ENCODE peak calls at places on chromosomes 2 and 18, in five cellular contexts. T is activated B cell treated with CpG ODN at 0.5 μM for 24 hours, D is NB4, F is GM13977, R is GM13976. X is an unnamed sample.
A peak's percentile ranks its signal among the peaks of the same experiment; 100 is the strongest.

GRCh38 chr18:30481871-30482270 is 560.7 kb downstream of the DSC3 start:
- DNase-seq in T (no peak), D (no peak), F (no peak), R (no peak), X (no peak)

GRCh38 chr2:178479758-178480226 is 465 bp upstream of the PLEKHA3 start:
- DNase-seq in T (no peak), D (no peak), F (no peak), R (no peak), X (no peak)

GRCh38 chr18:75071484-75071785 is 137.5 kb downstream of the PTGR3 start:
- DNase-seq in T (no peak), D (no peak), F (no peak), R (no peak), X (no peak)

GRCh38 chr18:41940506-41941215 is 14.4 kb upstream of the PIK3C3 start:
- DNase-seq in T (no peak), D (no peak), F (no peak), R (no peak), X (no peak)

GRCh38 chr2:36807223-36807886 is 110.8 kb downstream of the VIT start:
- DNase-seq in T (no peak), D (no peak), F (no peak), R (no peak), X (no peak)

GRCh38 chr18:364221-364620 is 96.4 kb upstream of the THOC1 start:
- DNase-seq in T (no peak), D (no peak), F (no peak), R (no peak), X (no peak)

GRCh38 chr2:66839551-66840320 is 404.8 kb downstream of the MEIS1 start:
- DNase-seq in T (no peak), D (no peak), F (no peak), R (no peak), X (no peak)

GRCh38 chr2:88059979-88060906 is 4.7 kb upstream of the KRCC1 start:
- DNase-seq in T (no peak), D (peak; percentile 63), F (peak; percentile 76), R (peak; percentile 69), X (peak; percentile 37)

GRCh38 chr2:16614314-16614860 is 51.2 kb downstream of the CYRIA start:
- DNase-seq in T (no peak), D (no peak), F (no peak), R (no peak), X (no peak)

GRCh38 chr2:133200684-133201421 is 367.4 kb downstream of the NCKAP5 start:
- DNase-seq in T (no peak), D (no peak), F (no peak), R (no peak), X (no peak)

GRCh38 chr2:200416878-200417277 is 93.0 kb downstream of the KCTD18 start:
- DNase-seq in T (no peak), D (no peak), F (no peak), R (no peak), X (no peak)

GRCh38 chr2:200415455-200415854 is 94.4 kb downstream of the KCTD18 start:
- DNase-seq in T (no peak), D (no peak), F (no peak), R (no peak), X (no peak)

GRCh38 chr2:200408428-200409311 is 101.2 kb downstream of the KCTD18 start:
- DNase-seq in T (no peak), D (peak; percentile 52), F (no peak), R (no peak), X (no peak)

GRCh38 chr2:200414367-200414766 is 95.5 kb downstream of the KCTD18 start:
- DNase-seq in T (no peak), D (no peak), F (no peak), R (no peak), X (no peak)

DNA sequence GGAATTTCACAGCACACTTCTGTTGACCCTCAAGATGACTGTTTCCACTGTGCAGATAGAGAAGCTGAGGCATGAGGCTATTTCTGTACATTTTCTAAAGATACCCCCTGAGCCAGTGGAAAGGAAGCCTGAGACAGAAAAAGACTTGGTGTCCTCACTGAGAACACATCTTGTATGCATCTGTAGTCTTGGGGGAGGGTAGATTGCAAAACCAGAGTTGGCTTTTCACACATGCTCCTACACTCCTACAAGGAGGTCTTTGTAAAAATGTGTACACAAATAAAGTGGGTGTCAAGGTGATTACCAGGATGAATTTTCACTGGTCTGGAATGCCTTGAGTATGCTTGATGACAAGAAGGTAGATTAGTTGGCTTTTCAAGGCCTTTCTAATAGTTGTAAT is 98.0 kb downstream of the KCTD18 start:
- DNase-seq in T (no peak), D (peak; percentile 22), F (no peak), R (no peak), X (no peak)
- TF ChIP-seq CTCF in T (no peak), D (no peak), F (no peak), R (no peak), X (no peak)

GRCh38 chr2:230823264-230823964 is 41.3 kb upstream of the ITM2C start:
- DNase-seq in T (no peak), D (no peak), F (no peak), R (no peak), X (no peak)

GRCh38 chr2:230825354-230825753 is 39.4 kb upstream of the ITM2C start:
- DNase-seq in T (no peak), D (no peak), F (no peak), R (no peak), X (no peak)

GRCh38 chr2:230821261-230821990 is 43.3 kb upstream of the ITM2C start:
- DNase-seq in T (no peak), D (no peak), F (no peak), R (no peak), X (no peak)

GRCh38 chr2:230821991-230822520 is 42.7 kb upstream of the ITM2C start:
- DNase-seq in T (no peak), D (no peak), F (no peak), R (no peak), X (no peak)

DNA sequence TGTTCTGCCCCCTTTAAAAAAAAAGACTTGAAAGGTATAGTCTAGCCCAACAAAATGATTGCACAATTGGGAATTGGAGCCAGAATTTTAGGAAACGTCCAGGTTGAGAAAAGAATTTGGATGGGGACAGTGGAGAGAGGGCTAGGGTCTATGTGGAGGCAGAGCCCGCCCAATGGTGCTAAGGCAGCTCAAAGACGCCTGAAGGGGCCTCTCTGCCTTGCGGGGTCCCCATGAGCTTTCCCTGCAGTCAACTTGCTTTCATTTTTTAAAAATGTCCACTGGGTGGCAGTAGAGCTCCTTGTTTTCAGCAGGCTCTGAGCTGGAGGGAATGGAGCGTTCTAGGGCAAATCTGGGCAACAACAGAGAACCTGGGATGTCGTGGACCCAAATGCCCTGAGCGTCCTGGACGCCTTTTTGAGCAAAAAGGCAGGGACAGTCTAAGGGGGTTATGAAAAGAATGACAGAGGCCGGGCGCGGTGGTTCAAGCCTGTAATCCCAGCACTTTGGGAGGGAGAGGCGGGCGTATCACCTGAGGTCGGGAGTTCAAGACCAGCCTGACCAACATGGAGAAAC is 40.2 kb upstream of the ITM2C start:
- DNase-seq in T (no peak), D (peak; percentile 89), F (peak; percentile 80), R (peak; percentile 82), X (peak; percentile 65)
- TF ChIP-seq CTCF in T (no peak), D (peak; percentile 45), F (peak; percentile 59), R (peak; percentile 40), X (peak; percentile 69)

DNA sequence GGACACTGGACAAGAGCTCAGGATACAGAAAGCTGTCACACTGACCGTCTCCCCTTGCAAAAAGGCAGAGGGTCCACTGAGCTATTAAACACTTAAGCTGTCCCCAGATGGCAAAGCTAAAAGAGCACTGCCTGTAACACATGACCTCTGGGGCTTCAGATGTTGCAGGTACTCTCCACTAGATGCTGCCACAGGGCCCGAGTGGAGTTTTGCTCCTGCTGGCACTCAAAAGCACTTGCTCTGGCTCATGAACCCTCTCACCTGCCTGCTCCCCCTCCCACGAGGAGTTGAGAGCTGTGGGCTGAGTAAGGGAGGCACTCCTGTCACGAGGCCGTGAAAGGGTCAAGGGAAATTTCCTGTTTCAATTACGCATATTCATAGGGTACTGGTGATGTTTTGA is 227.9 kb downstream of the PRKCE start:
- DNase-seq in T (no peak), D (no peak), F (no peak), R (no peak), X (no peak)
- TF ChIP-seq CTCF in T (no peak), D (no peak), F (peak; percentile 27), R (no peak), X (no peak)

DNA sequence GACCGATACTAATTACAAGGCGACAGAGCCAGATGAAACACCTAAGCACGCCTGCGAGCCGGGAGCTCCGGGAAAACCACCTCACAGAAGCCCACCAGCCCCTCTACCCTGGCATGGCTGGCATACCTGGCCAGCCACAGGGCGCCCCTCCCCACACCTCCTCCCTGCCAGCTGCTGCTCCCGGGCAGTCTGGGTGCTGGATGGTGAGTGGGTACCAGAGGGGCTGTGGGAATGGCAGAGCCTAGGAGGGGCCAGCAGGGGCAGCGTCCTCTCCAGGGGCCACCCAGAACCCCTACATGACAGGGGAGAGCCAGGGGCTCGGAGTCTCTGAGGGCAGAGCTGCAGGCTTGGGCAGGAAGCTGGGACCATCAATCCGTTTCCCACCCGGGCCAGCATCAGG is 58.7 kb upstream of the GPC1 start:
- DNase-seq in T (no peak), D (no peak), F (no peak), R (no peak), X (no peak)
- TF ChIP-seq CTCF in T (no peak), D (no peak), F (no peak), R (no peak), X (no peak)

X was measured in activated CD8-positive, alpha-beta T cell treated with anti-CD3 and anti-CD28 coated beads for 36 hours.